ENCODE peak calls at places on chromosomes 2 and 18, in seven cellular contexts. One of them, this sample, is unnamed.

GRCh38 chr18:1062592-1062991 is 157.9 kb downstream of the ADCYAP1 start:
- DNase-seq in breast epithelium: no peak
- DNase-seq in astrocyte of the spinal cord: no peak
- DNase-seq in tibial artery: no peak
- DNase-seq in fibroblast of mammary gland: peak
- DNase-seq in transverse colon: no peak
- DNase-seq in CD8-positive, alpha-beta T cell: no peak
- DNase-seq in this sample: no peak

GRCh38 chr2:160381425-160381951 is 112.1 kb downstream of the RBMS1 start:
- DNase-seq in breast epithelium: no peak
- DNase-seq in astrocyte of the spinal cord: no peak
- DNase-seq in tibial artery: no peak
- DNase-seq in fibroblast of mammary gland: peak
- DNase-seq in transverse colon: no peak
- DNase-seq in CD8-positive, alpha-beta T cell: no peak
- DNase-seq in this sample: no peak

GRCh38 chr2:63364866-63365265 is 223.4 kb downstream of the WDPCP start:
- DNase-seq in breast epithelium: no peak
- DNase-seq in astrocyte of the spinal cord: no peak
- DNase-seq in tibial artery: no peak
- DNase-seq in fibroblast of mammary gland: no peak
- DNase-seq in transverse colon: no peak
- DNase-seq in CD8-positive, alpha-beta T cell: no peak
- DNase-seq in this sample: no peak

GRCh38 chr2:38661306-38661705 is 4.6 kb upstream of the GALM start:
- DNase-seq in breast epithelium: no peak
- DNase-seq in astrocyte of the spinal cord: no peak
- DNase-seq in tibial artery: no peak
- DNase-seq in fibroblast of mammary gland: peak
- DNase-seq in transverse colon: no peak
- DNase-seq in CD8-positive, alpha-beta T cell: no peak
- DNase-seq in this sample: no peak

GRCh38 chr2:170523506-170523905 is 191.6 kb upstream of the SP5 start:
- DNase-seq in breast epithelium: no peak
- DNase-seq in astrocyte of the spinal cord: no peak
- DNase-seq in tibial artery: no peak
- DNase-seq in fibroblast of mammary gland: no peak
- DNase-seq in transverse colon: no peak
- DNase-seq in CD8-positive, alpha-beta T cell: no peak
- DNase-seq in this sample: no peak

GRCh38 chr18:23154823-23155517 is 19.7 kb downstream of the CABLES1 start:
- DNase-seq in breast epithelium: no peak
- DNase-seq in astrocyte of the spinal cord: no peak
- DNase-seq in tibial artery: no peak
- DNase-seq in fibroblast of mammary gland: no peak
- DNase-seq in transverse colon: no peak
- DNase-seq in CD8-positive, alpha-beta T cell: no peak
- DNase-seq in this sample: no peak

GRCh38 chr2:176464886-176465564 is 195.8 kb downstream of the MTX2 start:
- DNase-seq in breast epithelium: no peak
- DNase-seq in astrocyte of the spinal cord: no peak
- DNase-seq in tibial artery: no peak
- DNase-seq in fibroblast of mammary gland: no peak
- DNase-seq in transverse colon: no peak
- DNase-seq in CD8-positive, alpha-beta T cell: no peak
- DNase-seq in this sample: no peak

GRCh38 chr18:10142496-10143160 is 228.8 kb downstream of the VAPA start:
- DNase-seq in breast epithelium: no peak
- DNase-seq in astrocyte of the spinal cord: peak
- DNase-seq in tibial artery: no peak
- DNase-seq in fibroblast of mammary gland: peak
- DNase-seq in transverse colon: no peak
- DNase-seq in CD8-positive, alpha-beta T cell: no peak
- DNase-seq in this sample: no peak

GRCh38 chr2:3827673-3828575 is 124.5 kb downstream of the DCDC2C start:
- DNase-seq in breast epithelium: no peak
- DNase-seq in astrocyte of the spinal cord: peak
- DNase-seq in tibial artery: no peak
- DNase-seq in fibroblast of mammary gland: peak
- DNase-seq in transverse colon: no peak
- DNase-seq in CD8-positive, alpha-beta T cell: no peak
- DNase-seq in this sample: no peak

GRCh38 chr2:46066591-46066990 is 230.6 kb upstream of the EPAS1 start:
- DNase-seq in breast epithelium: no peak
- DNase-seq in astrocyte of the spinal cord: peak
- DNase-seq in tibial artery: no peak
- DNase-seq in fibroblast of mammary gland: no peak
- DNase-seq in transverse colon: no peak
- DNase-seq in CD8-positive, alpha-beta T cell: no peak
- DNase-seq in this sample: no peak

GRCh38 chr18:72233106-72233505 is 311.0 kb downstream of the CBLN2 start:
- DNase-seq in breast epithelium: no peak
- DNase-seq in astrocyte of the spinal cord: no peak
- DNase-seq in tibial artery: no peak
- DNase-seq in fibroblast of mammary gland: no peak
- DNase-seq in transverse colon: no peak
- DNase-seq in CD8-positive, alpha-beta T cell: no peak
- DNase-seq in this sample: no peak

GRCh38 chr18:46377557-46377956 is 273.4 kb downstream of the HAUS1 start:
- DNase-seq in breast epithelium: no peak
- DNase-seq in astrocyte of the spinal cord: no peak
- DNase-seq in tibial artery: no peak
- DNase-seq in fibroblast of mammary gland: no peak
- DNase-seq in transverse colon: no peak
- DNase-seq in CD8-positive, alpha-beta T cell: no peak
- DNase-seq in this sample: no peak

GRCh38 chr2:205453200-205453599 is 229.1 kb upstream of the NRP2 start:
- DNase-seq in breast epithelium: no peak
- DNase-seq in astrocyte of the spinal cord: no peak
- DNase-seq in tibial artery: no peak
- DNase-seq in fibroblast of mammary gland: no peak
- DNase-seq in transverse colon: no peak
- DNase-seq in CD8-positive, alpha-beta T cell: no peak
- DNase-seq in this sample: no peak

GRCh38 chr2:42795871-42796301 is 3.5 kb upstream of the HAAO start:
- DNase-seq in breast epithelium: no peak
- DNase-seq in astrocyte of the spinal cord: no peak
- DNase-seq in tibial artery: no peak
- DNase-seq in fibroblast of mammary gland: peak
- DNase-seq in transverse colon: no peak
- DNase-seq in CD8-positive, alpha-beta T cell: no peak
- DNase-seq in this sample: no peak

GRCh38 chr18:3514312-3515216 is 64.6 kb downstream of the TGIF1 start:
- DNase-seq in breast epithelium: no peak
- DNase-seq in astrocyte of the spinal cord: no peak
- DNase-seq in tibial artery: no peak
- DNase-seq in fibroblast of mammary gland: no peak
- DNase-seq in transverse colon: no peak
- DNase-seq in CD8-positive, alpha-beta T cell: no peak
- DNase-seq in this sample: no peak

GRCh38 chr2:15169326-15170038 is 391.7 kb downstream of the NBAS start:
- DNase-seq in breast epithelium: no peak
- DNase-seq in astrocyte of the spinal cord: peak
- DNase-seq in tibial artery: no peak
- DNase-seq in fibroblast of mammary gland: peak
- DNase-seq in transverse colon: no peak
- DNase-seq in CD8-positive, alpha-beta T cell: no peak
- DNase-seq in this sample: no peak

GRCh38 chr2:143674055-143674454 is 544.8 kb downstream of the ARHGAP15 start:
- DNase-seq in breast epithelium: no peak
- DNase-seq in astrocyte of the spinal cord: no peak
- DNase-seq in tibial artery: no peak
- DNase-seq in fibroblast of mammary gland: peak
- DNase-seq in transverse colon: no peak
- DNase-seq in CD8-positive, alpha-beta T cell: no peak
- DNase-seq in this sample: no peak

GRCh38 chr2:163753721-163754120 is 17.9 kb upstream of the FIGN start:
- DNase-seq in breast epithelium: no peak
- DNase-seq in astrocyte of the spinal cord: no peak
- DNase-seq in tibial artery: no peak
- DNase-seq in fibroblast of mammary gland: no peak
- DNase-seq in transverse colon: no peak
- DNase-seq in CD8-positive, alpha-beta T cell: no peak
- DNase-seq in this sample: no peak

GRCh38 chr2:44392338-44392943 is 30.7 kb downstream of the CAMKMT start:
- DNase-seq in breast epithelium: no peak
- DNase-seq in astrocyte of the spinal cord: peak
- DNase-seq in tibial artery: no peak
- DNase-seq in fibroblast of mammary gland: peak
- DNase-seq in transverse colon: peak
- DNase-seq in CD8-positive, alpha-beta T cell: no peak
- DNase-seq in this sample: no peak

GRCh38 chr2:162994718-162995117 is 156.2 kb upstream of the KCNH7 start:
- DNase-seq in breast epithelium: no peak
- DNase-seq in astrocyte of the spinal cord: no peak
- DNase-seq in tibial artery: no peak
- DNase-seq in fibroblast of mammary gland: no peak
- DNase-seq in transverse colon: no peak
- DNase-seq in CD8-positive, alpha-beta T cell: no peak
- DNase-seq in this sample: no peak

GRCh38 chr18:22115573-22115972 is 53.8 kb upstream of the GATA6 start:
- DNase-seq in breast epithelium: no peak
- DNase-seq in astrocyte of the spinal cord: no peak
- DNase-seq in tibial artery: no peak
- DNase-seq in fibroblast of mammary gland: no peak
- DNase-seq in transverse colon: peak
- DNase-seq in CD8-positive, alpha-beta T cell: no peak
- DNase-seq in this sample: no peak

DNA sequence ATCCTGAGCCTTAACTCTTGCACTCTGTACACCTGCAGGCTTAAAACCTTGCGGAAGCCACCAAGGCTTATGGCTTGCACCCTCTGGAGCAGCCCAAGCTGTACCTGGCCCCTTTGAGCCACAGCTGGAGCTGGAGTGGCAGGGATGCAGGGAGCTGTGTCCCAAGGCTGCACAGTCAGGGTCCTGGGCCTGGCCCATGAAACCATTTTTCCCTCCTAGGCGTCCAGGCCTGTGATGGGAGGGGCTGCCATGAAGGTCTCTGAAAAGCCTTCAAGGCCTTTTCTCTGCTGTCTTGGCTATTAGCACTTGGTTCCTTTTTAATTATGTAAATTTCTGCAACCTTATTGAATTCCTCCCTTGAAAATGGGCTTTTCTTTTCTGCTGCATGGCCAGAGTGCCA is 56.4 kb downstream of the FAM124B start:
- DNase-seq in breast epithelium: no peak
- DNase-seq in astrocyte of the spinal cord: no peak
- DNase-seq in tibial artery: no peak
- DNase-seq in fibroblast of mammary gland: no peak
- DNase-seq in transverse colon: no peak
- DNase-seq in CD8-positive, alpha-beta T cell: no peak
- DNase-seq in this sample: no peak
- TF ChIP-seq CTCF in breast epithelium: no peak
- TF ChIP-seq CTCF in astrocyte of the spinal cord: no peak
- TF ChIP-seq CTCF in tibial artery: no peak
- TF ChIP-seq CTCF in fibroblast of mammary gland: no peak
- TF ChIP-seq CTCF in transverse colon: no peak
- TF ChIP-seq CTCF in CD8-positive, alpha-beta T cell: no peak
- TF ChIP-seq CTCF in this sample: no peak

GRCh38 chr2:9474361-9475117 is at the start of gene IAH1:
- DNase-seq in breast epithelium: no peak
- DNase-seq in astrocyte of the spinal cord: peak
- DNase-seq in tibial artery: peak
- DNase-seq in fibroblast of mammary gland: peak
- DNase-seq in transverse colon: peak
- DNase-seq in CD8-positive, alpha-beta T cell: peak
- DNase-seq in this sample: peak

GRCh38 chr2:9477914-9478313 is 3.6 kb downstream of the IAH1 start:
- DNase-seq in breast epithelium: no peak
- DNase-seq in astrocyte of the spinal cord: no peak
- DNase-seq in tibial artery: no peak
- DNase-seq in fibroblast of mammary gland: no peak
- DNase-seq in transverse colon: no peak
- DNase-seq in CD8-positive, alpha-beta T cell: no peak
- DNase-seq in this sample: no peak

GRCh38 chr2:9473985-9474360 is 378 bp upstream of the IAH1 start:
- DNase-seq in breast epithelium: peak
- DNase-seq in astrocyte of the spinal cord: peak
- DNase-seq in tibial artery: peak
- DNase-seq in fibroblast of mammary gland: peak
- DNase-seq in transverse colon: peak
- DNase-seq in CD8-positive, alpha-beta T cell: peak
- DNase-seq in this sample: no peak

GRCh38 chr2:9471212-9471611 is 3.1 kb upstream of the IAH1 start:
- DNase-seq in breast epithelium: no peak
- DNase-seq in astrocyte of the spinal cord: no peak
- DNase-seq in tibial artery: peak
- DNase-seq in fibroblast of mammary gland: no peak
- DNase-seq in transverse colon: no peak
- DNase-seq in CD8-positive, alpha-beta T cell: no peak
- DNase-seq in this sample: no peak

DNA sequence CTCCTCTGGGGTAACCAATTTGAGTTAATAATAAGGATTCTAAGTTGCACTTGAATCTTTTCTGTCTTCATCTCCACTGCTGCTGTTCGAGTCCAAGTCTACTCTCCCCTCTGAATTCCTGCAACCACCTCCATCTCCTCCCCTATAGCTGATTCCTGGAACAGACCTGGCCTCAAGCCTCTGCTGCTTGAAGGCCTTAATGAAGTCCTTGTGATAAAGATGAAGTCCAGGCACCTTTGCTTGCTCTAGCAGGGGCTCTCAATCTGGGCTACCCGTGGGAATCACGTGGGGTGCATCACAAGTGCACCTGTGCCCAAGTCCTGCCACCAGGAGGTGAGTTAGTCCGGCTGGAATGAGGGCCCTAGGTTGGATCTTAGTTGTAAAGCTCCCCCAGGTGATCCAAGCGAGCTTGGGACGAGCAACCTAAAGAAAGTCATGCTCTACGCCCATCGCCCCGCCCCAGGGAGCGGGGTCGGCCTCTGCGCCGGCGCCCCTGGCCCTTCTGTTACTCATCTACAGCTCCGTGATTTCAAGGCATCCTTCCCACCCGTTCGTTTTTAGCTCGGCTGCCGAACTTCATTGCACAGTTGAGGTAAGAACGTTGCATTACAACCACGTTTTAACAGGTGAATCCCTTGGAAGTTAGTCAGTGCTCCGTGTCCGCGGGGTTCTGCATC is 905 bp upstream of the IAH1 start:
- DNase-seq in breast epithelium: no peak
- DNase-seq in astrocyte of the spinal cord: no peak
- DNase-seq in tibial artery: no peak
- DNase-seq in fibroblast of mammary gland: no peak
- DNase-seq in transverse colon: peak
- DNase-seq in CD8-positive, alpha-beta T cell: no peak
- DNase-seq in this sample: peak
- TF ChIP-seq CTCF in breast epithelium: peak
- TF ChIP-seq CTCF in astrocyte of the spinal cord: no peak
- TF ChIP-seq CTCF in tibial artery: no peak
- TF ChIP-seq CTCF in fibroblast of mammary gland: peak
- TF ChIP-seq CTCF in transverse colon: no peak
- TF ChIP-seq CTCF in CD8-positive, alpha-beta T cell: peak
- TF ChIP-seq CTCF in this sample: no peak

GRCh38 chr18:62187543-62188378 is 706 bp downstream of the RELCH start:
- DNase-seq in breast epithelium: no peak
- DNase-seq in astrocyte of the spinal cord: peak
- DNase-seq in tibial artery: peak
- DNase-seq in fibroblast of mammary gland: peak
- DNase-seq in transverse colon: peak
- DNase-seq in CD8-positive, alpha-beta T cell: no peak
- DNase-seq in this sample: no peak
- TF ChIP-seq CTCF in breast epithelium: peak
- TF ChIP-seq CTCF in astrocyte of the spinal cord: no peak
- TF ChIP-seq CTCF in tibial artery: no peak
- TF ChIP-seq CTCF in fibroblast of mammary gland: peak
- TF ChIP-seq CTCF in transverse colon: no peak
- TF ChIP-seq CTCF in CD8-positive, alpha-beta T cell: no peak
- TF ChIP-seq CTCF in this sample: no peak

GRCh38 chr2:184644685-184645084 is 46.4 kb downstream of the ZNF804A start:
- DNase-seq in breast epithelium: no peak
- DNase-seq in astrocyte of the spinal cord: peak
- DNase-seq in tibial artery: no peak
- DNase-seq in fibroblast of mammary gland: peak
- DNase-seq in transverse colon: no peak
- DNase-seq in CD8-positive, alpha-beta T cell: no peak
- DNase-seq in this sample: no peak
- TF ChIP-seq CTCF in breast epithelium: no peak
- TF ChIP-seq CTCF in astrocyte of the spinal cord: no peak
- TF ChIP-seq CTCF in tibial artery: no peak
- TF ChIP-seq CTCF in fibroblast of mammary gland: no peak
- TF ChIP-seq CTCF in transverse colon: no peak
- TF ChIP-seq CTCF in CD8-positive, alpha-beta T cell: no peak
- TF ChIP-seq CTCF in this sample: no peak

This sample was measured in activated B cell treated with CpG ODN at 0.5 μM for 24 hours.